ENCODE peak calls at places on chromosomes 1 and 21, in six cellular contexts. A is AG04450, L is GM23248, H is colonic mucosa, Q is tibial nerve, U is cardiac muscle cell. P is an unnamed sample. For H3K9me3, the result is how much of the 10 kb centered on the place peaks cover.

GRCh38 chr1:183593356-183593755 is 3.1 kb upstream of the NCF2 start:
- DNase-seq in L (no peak), U (no peak), A (no peak), Q (no peak), H (no peak), P (no peak)

GRCh38 chr21:28421716-28422480 is 570.8 kb downstream of the LTN1 start:
- DNase-seq in L (peak), H (no peak), Q (peak), A (no peak), U (no peak), P (no peak)

GRCh38 chr1:201450721-201451291 is 18.2 kb downstream of the PHLDA3 start:
- DNase-seq in L (peak), A (peak), Q (no peak), H (no peak), U (peak), P (no peak)

GRCh38 chr1:15280416-15280815 is 33.4 kb downstream of the FHAD1 start:
- DNase-seq in A (no peak), L (no peak), U (no peak), H (no peak), Q (no peak), P (no peak)

GRCh38 chr1:2504224-2504948 is 22.0 kb downstream of the PANK4 start:
- DNase-seq in L (peak), U (no peak), Q (no peak), H (no peak), A (no peak), P (no peak)

GRCh38 chr1:50109647-50110075 is 941 bp downstream of the ELAVL4 start:
- DNase-seq in H (no peak), Q (no peak), U (no peak), A (no peak), L (peak), P (no peak)

GRCh38 chr1:8510041-8510823 is 192.3 kb downstream of the SLC45A1 start:
- DNase-seq in A (peak), L (peak), H (no peak), Q (peak), U (no peak), P (no peak)

GRCh38 chr21:34510148-34511142 is 1.6 kb downstream of the KCNE1 start:
- DNase-seq in L (peak), U (peak), H (peak), Q (peak), A (no peak), P (no peak)

GRCh38 chr1:27343639-27344025 is 1.8 kb downstream of the SYTL1 start:
- DNase-seq in Q (no peak), H (no peak), A (no peak), L (no peak), U (no peak), P (no peak)

GRCh38 chr1:25527226-25527846 is 16.1 kb upstream of the LDLRAP1 start:
- DNase-seq in A (no peak), U (no peak), L (no peak), H (no peak), Q (no peak), P (no peak)

GRCh38 chr1:213017447-213018273 is 2.0 kb upstream of the ANGEL2 start:
- DNase-seq in L (peak), Q (no peak), H (no peak), A (no peak), U (no peak), P (no peak)

GRCh38 chr1:176998396-176998795 is 166.1 kb downstream of the ASTN1 start:
- DNase-seq in Q (no peak), H (no peak), U (no peak), L (no peak), A (no peak), P (no peak)

GRCh38 chr21:29481641-29482040 is 182.9 kb downstream of the BACH1 start:
- DNase-seq in U (no peak), Q (no peak), A (peak), L (peak), H (no peak), P (no peak)

GRCh38 chr1:59506952-59507351 is 210.1 kb downstream of the FGGY start:
- DNase-seq in A (no peak), H (no peak), Q (no peak), L (peak), U (no peak), P (no peak)

GRCh38 chr1:67446893-67447292 is 16.7 kb upstream of the SERBP1 start:
- DNase-seq in Q (no peak), U (no peak), L (no peak), A (no peak), H (no peak), P (no peak)

GRCh38 chr1:54623216-54624007 is at the start of gene FAM151A:
- DNase-seq in H (no peak), Q (no peak), A (no peak), L (no peak), U (peak), P (no peak)

GRCh38 chr1:29123871-29124365 is at the start of gene TMEM200B:
- DNase-seq in U (peak), A (no peak), H (no peak), Q (no peak), L (peak), P (no peak)

GRCh38 chr1:32695098-32695904 is 7.3 kb downstream of the SYNC start:
- DNase-seq in Q (peak), L (peak), U (no peak), H (peak), A (no peak), P (no peak)

GRCh38 chr1:184664042-184664659 is 90.5 kb downstream of the EDEM3 start:
- DNase-seq in U (peak), Q (peak), H (peak), A (peak), L (peak), P (no peak)

GRCh38 chr1:206035027-206035426 is 11.3 kb upstream of the CTSE start:
- DNase-seq in A (no peak), H (peak), U (no peak), L (no peak), Q (no peak), P (no peak)

GRCh38 chr1:206040328-206040727 is 12.6 kb upstream of the RHEX start:
- DNase-seq in U (no peak), L (no peak), Q (no peak), H (no peak), A (no peak), P (no peak)

GRCh38 chr1:206039046-206039929 is 13.7 kb upstream of the RHEX start:
- DNase-seq in A (no peak), L (no peak), H (no peak), Q (no peak), U (no peak), P (no peak)

GRCh38 chr1:206037521-206037920 is 13.8 kb upstream of the CTSE start:
- DNase-seq in H (no peak), U (no peak), L (no peak), A (no peak), Q (no peak), P (no peak)

DNA sequence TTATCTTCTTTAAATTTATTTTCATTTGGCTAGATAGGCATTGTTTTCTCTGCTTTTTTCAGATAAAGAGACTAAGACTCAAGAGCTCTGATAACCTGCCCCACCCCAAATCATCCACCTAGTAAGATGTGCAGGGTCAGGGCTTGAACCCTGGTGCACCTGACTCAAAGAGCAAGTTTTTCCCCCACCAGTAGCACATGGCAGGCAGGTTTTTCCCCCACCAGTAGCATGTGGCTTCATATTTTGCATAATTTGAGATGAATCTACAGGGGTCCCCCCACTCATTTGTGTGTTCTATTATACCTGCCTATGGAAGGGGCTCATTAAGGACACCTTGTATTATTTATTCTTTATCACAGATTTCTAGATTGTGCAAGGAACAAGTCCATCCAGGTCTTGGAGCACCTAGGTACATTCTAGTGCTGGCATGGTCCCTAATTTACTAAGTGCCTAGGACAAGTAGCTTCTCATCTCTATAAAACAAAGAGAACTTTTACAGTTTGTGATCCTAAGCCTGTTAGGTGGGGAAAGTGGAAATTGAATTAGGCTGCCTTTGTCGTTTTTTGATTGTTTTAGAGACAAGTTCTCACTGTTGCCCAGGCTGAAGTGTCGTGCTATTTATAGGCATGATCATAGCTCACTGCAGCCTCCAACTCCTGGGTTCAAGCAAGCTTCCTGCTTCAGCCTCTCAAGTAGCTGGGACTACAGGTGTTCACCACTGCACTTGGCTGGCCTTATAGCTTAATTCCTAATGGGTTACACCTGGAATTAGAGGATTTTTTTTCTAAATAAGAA is 13.2 kb upstream of the CTSE start:
- DNase-seq in H (no peak), Q (no peak), U (no peak), A (no peak), L (no peak), P (no peak)
- H3K9me3 ChIP-seq in H (under half), Q (under half), U (under half), A (under half), L (under half), P (under half)

DNA sequence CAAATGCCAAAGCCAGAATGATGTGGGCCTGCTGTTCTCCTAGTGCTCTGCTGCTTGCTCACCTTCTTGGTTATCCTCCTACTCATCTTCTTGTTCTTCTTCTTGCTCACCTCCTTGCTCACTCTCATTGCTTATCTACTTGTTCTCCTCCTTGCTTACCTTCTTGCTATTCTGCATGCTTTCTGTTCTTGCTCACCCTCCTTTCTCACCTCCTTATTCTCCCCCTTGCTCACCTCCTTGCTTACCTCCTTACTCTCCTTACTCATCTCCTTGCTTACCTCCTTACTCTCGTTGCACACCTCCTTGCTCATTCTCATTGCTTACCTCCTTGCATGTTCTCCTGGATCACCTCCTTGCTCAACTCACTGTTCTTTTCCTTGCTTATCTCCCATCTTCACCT is at the start of gene OR14I1:
- DNase-seq in A (no peak), H (no peak), U (no peak), Q (no peak), L (no peak), P (no peak)
- H3K9me3 ChIP-seq in A (under half), H (under half), U (under half), Q (under half), L (under half), P (under half)

DNA sequence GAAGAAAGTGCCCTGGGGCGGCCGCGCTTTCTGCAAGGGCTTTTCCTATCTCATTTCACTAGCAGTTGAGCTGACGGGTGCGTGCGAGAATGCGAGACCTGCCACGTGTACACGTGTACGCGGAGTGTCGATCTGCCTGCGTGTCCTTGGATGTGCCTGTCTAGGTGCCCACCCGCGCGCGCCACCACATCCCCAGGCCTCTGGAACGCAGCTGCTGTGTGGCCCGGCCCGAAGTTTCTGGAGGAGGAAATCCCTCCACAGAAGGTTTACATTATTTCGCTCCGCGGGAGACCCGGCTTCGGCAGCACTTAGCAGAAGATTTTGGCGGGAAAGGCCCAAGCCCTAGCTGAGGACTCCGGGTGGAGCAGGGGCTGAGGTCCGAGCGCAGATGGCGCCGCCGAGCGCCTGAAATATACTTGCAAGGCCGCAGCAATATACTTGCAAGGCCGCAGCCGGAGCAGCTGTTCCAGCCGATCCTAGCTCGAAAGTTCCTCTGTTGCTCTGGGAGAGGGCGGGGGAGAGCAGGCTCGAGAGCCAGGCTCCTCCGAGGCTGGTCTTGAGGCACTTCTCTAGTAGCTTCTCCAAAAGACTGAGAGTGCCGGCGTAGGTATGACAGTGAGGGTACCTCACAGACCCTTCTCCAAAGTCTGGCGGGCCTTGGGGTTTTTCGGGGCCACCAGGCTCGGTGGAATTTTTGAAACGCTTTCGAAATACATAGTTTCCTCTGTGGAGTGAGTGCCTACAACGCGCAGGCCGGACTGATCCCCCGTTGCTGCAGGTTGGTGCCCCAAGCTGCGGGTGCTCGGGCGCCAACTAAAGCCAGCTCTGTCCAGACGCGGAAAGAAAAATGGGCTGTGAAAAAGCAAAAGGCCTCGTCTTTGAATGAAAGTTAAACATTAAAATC is 3.8 kb downstream of the TBX15 start:
- DNase-seq in A (no peak), H (no peak), U (peak), L (peak), Q (no peak), P (no peak)
- H3K9me3 ChIP-seq in A (under half), H (under half), U (under half), L (under half), Q (under half), P (under half)

GRCh38 chr1:152169356-152170025 is 10.5 kb upstream of the RPTN start:
- DNase-seq in Q (no peak), U (no peak), A (no peak), L (no peak), H (no peak), P (no peak)

GRCh38 chr1:152168535-152168868 is 9.5 kb upstream of the RPTN start:
- DNase-seq in U (no peak), A (no peak), L (peak), H (no peak), Q (no peak), P (no peak)

GRCh38 chr1:152170287-152170933 is 11.4 kb upstream of the RPTN start:
- DNase-seq in L (no peak), U (no peak), Q (no peak), H (no peak), A (no peak), P (no peak)

GRCh38 chr1:152166966-152167365 is 7.9 kb upstream of the RPTN start:
- DNase-seq in A (no peak), H (no peak), Q (no peak), L (no peak), U (no peak), P (no peak)

GRCh38 chr1:152167835-152168534 is 9.0 kb upstream of the RPTN start:
- DNase-seq in L (peak), H (no peak), U (no peak), A (no peak), Q (no peak), P (no peak)
- H3K9me3 ChIP-seq in L (under half), H (under half), U (under half), A (under half), Q (under half), P (under half)

DNA sequence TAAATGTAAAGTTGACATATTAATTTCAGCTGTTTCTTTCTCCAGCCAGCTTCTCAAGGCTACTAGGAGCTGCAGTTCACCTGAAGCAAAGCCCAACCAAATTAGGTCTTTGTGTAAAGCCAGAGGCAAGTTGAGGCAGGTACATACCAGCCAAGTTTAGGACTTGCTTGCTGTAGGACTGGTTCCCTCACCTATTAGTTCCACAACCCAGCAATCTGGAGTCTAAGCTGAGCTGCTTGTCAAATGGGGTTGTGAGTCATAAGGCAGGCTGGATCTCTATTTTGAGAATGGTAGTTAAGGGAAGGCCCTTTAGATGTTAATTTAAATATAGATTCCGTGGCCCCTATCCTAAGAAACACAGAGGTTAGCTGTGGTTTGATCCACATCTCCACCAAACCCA is 7.6 kb upstream of the FLG2 start:
- DNase-seq in U (no peak), H (no peak), A (no peak), Q (no peak), L (no peak), P (no peak)
- H3K9me3 ChIP-seq in U (under half), H (under half), A (under half), Q (under half), L (under half), P (under half)

GRCh38 chr21:7952648-7953047 is 2568.7 kb upstream of the TPTE start:
- DNase-seq in L (no peak), A (no peak), Q (no peak), U (no peak), H (no peak), P (no peak)

GRCh38 chr21:7957713-7958064 is 2563.7 kb upstream of the TPTE start:
- DNase-seq in H (no peak), L (no peak), U (no peak), A (no peak), Q (no peak), P (no peak)

GRCh38 chr21:7953058-7953457 is 2568.3 kb upstream of the TPTE start:
- DNase-seq in U (no peak), H (no peak), A (no peak), L (no peak), Q (no peak), P (no peak)

GRCh38 chr21:7947422-7947821 is 2574.0 kb upstream of the TPTE start:
- DNase-seq in U (no peak), A (no peak), H (no peak), L (no peak), Q (no peak), P (no peak)

DNA sequence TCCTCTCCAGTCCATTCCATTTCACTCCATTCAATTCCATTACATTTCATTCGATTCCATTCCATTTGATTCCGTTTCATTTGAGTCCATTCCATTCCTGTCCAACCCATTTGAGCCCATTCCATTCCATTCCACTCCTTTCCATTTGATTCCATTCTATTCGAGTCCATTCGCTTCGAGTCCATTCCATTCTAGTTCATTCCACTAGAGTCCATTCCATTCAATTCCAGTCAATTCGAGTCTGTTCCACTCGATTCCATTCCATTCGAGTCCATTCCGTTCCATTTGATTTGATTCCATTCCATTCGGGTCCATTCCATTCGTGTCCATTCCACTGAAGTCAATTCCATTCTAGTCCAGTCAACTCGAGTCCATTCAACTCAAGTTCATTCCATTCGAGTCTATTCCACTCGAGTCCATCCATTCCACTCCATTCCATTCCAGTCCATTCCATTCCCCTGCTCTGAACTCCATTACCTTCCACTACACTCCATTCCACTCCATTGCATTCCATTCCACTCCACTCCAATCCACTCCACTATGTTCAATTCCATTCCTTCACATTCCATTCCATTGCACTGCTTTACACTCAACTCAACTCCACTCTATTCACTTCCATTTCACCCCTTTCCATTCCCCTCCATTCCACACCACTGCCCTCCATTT is 2569.4 kb upstream of the TPTE start:
- DNase-seq in L (no peak), H (no peak), U (no peak), Q (no peak), A (no peak), P (no peak)
- H3K9me3 ChIP-seq in L (under half), H (under half), U (half or more), Q (under half), A (half or more), P (under half)

DNA sequence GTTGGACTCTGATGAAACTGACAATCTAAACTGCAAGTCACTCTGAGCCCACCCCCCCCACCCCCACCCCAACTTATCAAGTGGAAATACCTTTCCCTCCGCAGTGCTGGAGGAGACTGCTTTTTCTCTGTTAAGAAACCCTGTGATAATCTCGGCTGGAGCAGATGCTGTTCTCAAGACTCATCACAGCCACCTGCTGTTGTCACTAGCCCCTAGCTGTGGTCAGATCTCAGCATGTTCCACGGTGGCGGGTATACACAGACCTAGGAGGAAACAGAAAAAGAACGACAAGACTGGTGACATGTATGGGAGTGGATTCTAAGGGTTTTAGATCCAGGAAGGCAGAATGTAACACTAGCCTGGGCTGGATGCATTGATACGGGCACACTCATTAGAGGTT is 2.3 kb downstream of the ACTL8 start:
- DNase-seq in H (no peak), L (no peak), U (no peak), A (no peak), Q (no peak), P (no peak)
- H3K9me3 ChIP-seq in H (under half), L (under half), U (under half), A (under half), Q (under half), P (under half)